ENCODE peak calls at places on chromosomes 16 and 17, in six cellular contexts. I is K562, R is right cardiac atrium, F is cardiac muscle cell, D is sigmoid colon, J is mesendoderm. C is an unnamed sample.

GRCh38 chr16:84370723-84371552 is 2.6 kb downstream of the ATP2C2 start:
- DNase-seq in I (no peak), R (no peak), F (no peak), D (no peak), J (no peak), C (no peak)

GRCh38 chr17:14301761-14302401 is 1.0 kb downstream of the HS3ST3B1 start:
- DNase-seq in I (no peak), R (peak; percentile 71), F (peak; percentile 64), D (no peak), J (no peak), C (peak; percentile 77)

GRCh38 chr16:23156110-23156509 is 6.9 kb upstream of the USP31 start:
- DNase-seq in I (no peak), R (no peak), F (no peak), D (no peak), J (no peak), C (no peak)

GRCh38 chr17:60390881-60391418 is 983 bp downstream of the USP32 start:
- DNase-seq in I (no peak), R (peak; percentile 48), F (peak; percentile 62), D (no peak), J (peak; percentile 45), C (no peak)

GRCh38 chr16:4733747-4734062 is 366 bp downstream of the ANKS3 start:
- DNase-seq in I (no peak), R (no peak), F (no peak), D (peak; percentile 74), J (no peak), C (no peak)

GRCh38 chr17:9195961-9196668 is 174.8 kb downstream of the NTN1 start:
- DNase-seq in I (no peak), R (no peak), F (no peak), D (no peak), J (peak; percentile 89), C (no peak)

GRCh38 chr17:40283662-40284061 is 4.0 kb upstream of the CDC6 start:
- DNase-seq in I (no peak), R (no peak), F (peak; percentile 77), D (no peak), J (no peak), C (no peak)

GRCh38 chr17:81870155-81870977 is 771 bp downstream of the ARHGDIA start:
- DNase-seq in I (peak; percentile 26), R (peak; percentile 81), F (peak; percentile 58), D (peak; percentile 76), J (peak; percentile 64), C (peak; percentile 64)

GRCh38 chr17:9217151-9218067 is 196.1 kb downstream of the NTN1 start:
- DNase-seq in I (no peak), R (peak; percentile 11), F (peak; percentile 65), D (peak; percentile 60), J (peak; percentile 89), C (no peak)

GRCh38 chr17:8935194-8935593 is 30.3 kb downstream of the PIK3R5 start:
- DNase-seq in I (no peak), R (no peak), F (peak; percentile 18), D (no peak), J (peak; percentile 26), C (no peak)

DNA sequence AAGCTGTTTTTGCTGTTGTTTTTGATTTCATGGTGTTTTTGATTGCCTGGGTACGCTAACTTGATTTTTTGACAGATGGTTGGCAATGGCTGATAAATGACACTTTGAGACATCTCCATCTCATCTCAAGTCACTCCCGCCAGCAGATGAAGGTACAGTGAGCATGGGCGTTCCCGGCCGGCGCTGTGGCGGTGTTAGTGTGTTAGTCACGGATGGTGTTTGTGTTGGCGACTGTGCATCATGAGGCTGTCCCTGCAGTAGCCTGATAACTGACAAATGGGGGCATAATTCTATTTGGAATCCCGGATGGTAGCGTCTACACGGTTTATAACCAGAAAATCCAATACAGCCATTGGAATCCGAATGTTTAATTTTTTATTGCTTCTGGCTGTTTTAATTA is 81.6 kb upstream of the ZNF750 start:
- DNase-seq in I (no peak), R (no peak), F (no peak), D (no peak), J (no peak), C (peak; percentile 42)
- H3K4me3 ChIP-seq in I (no peak overlapping the region), R (no peak overlapping the region), F (no peak overlapping the region), D (no peak overlapping the region), J (no peak overlapping the region), C (no peak overlapping the region)

GRCh38 chr17:2749784-2750181 is 331 bp upstream of the CCDC92B start:
- DNase-seq in I (peak; percentile 84), R (peak; percentile 90), F (peak; percentile 81), D (no peak), J (peak; percentile 85), C (peak; percentile 79)
- H3K27me3 ChIP-seq in I (peaks cover 20% of the 10 kb centered on the region), R (no peaks in the 10 kb centered on the region), F (peaks cover 45% of the 10 kb centered on the region), D (peaks cover 80% of the 10 kb centered on the region), J (peaks cover 2% of the 10 kb centered on the region), C (no peaks in the 10 kb centered on the region)

GRCh38 chr16:85928411-85928820 is 29.5 kb downstream of the IRF8 start:
- DNase-seq in I (no peak), R (peak; percentile 60), F (peak; percentile 74), D (peak; percentile 82), J (no peak), C (no peak)
- H3K27ac ChIP-seq in I (no peak overlapping the region), R (no peak overlapping the region), F (no peak overlapping the region), D (no peak overlapping the region), J (no peak overlapping the region), C (no peak overlapping the region)

GRCh38 chr17:39081851-39082250 is 69.6 kb downstream of the PLXDC1 start:
- DNase-seq in I (no peak), R (no peak), F (no peak), D (no peak), J (no peak), C (no peak)

GRCh38 chr17:39083270-39083669 is 68.2 kb downstream of the PLXDC1 start:
- DNase-seq in I (no peak), R (no peak), F (no peak), D (no peak), J (no peak), C (no peak)

GRCh38 chr17:39082482-39082881 is 69.0 kb downstream of the PLXDC1 start:
- DNase-seq in I (no peak), R (no peak), F (peak; percentile 85), D (no peak), J (no peak), C (no peak)

GRCh38 chr17:39079836-39080235 is 71.6 kb downstream of the PLXDC1 start:
- DNase-seq in I (no peak), R (no peak), F (no peak), D (no peak), J (no peak), C (no peak)

GRCh38 chr17:39080416-39081179 is 70.8 kb downstream of the PLXDC1 start:
- DNase-seq in I (no peak), R (peak; percentile 85), F (peak; percentile 56), D (peak; percentile 76), J (no peak), C (no peak)
- H3K4me3 ChIP-seq in I (no peak overlapping the region), R (no peak overlapping the region), F (no peak overlapping the region), D (no peak overlapping the region), J (no peak overlapping the region), C (no peak overlapping the region)

GRCh38 chr16:85835227-85835751 is 35.8 kb downstream of the COX4I1 start:
- DNase-seq in I (no peak), R (no peak), F (no peak), D (no peak), J (no peak), C (no peak)
- H3K27me3 ChIP-seq in I (peaks cover 52% of the 10 kb centered on the region), R (no peaks in the 10 kb centered on the region), F (peaks cover 2% of the 10 kb centered on the region), D (peaks cover 63% of the 10 kb centered on the region), J (no peaks in the 10 kb centered on the region), C (no peaks in the 10 kb centered on the region)

DNA sequence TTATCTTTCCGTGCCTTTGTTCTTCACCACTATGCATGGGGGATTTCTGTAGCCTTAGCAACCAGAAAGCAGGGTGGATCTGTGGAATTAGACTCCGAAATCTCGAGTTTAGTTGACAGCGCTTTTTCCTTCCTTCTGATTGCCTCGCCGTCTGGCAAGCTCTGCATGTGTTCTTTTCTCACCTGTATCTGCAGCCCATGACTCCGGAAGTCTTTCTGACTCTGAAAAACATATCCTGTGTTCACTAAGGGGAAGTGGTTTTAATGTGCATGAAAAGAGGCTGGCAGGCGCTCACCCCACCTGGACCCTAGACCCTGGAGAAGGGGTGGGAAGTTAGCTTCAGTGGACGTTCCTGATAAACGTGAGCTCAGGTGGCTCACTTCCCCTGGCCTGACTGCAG is 158.5 kb downstream of the RPTOR start:
- DNase-seq in I (no peak), R (no peak), F (no peak), D (no peak), J (peak; percentile 71), C (no peak)
- H3K27ac ChIP-seq in I (no peak overlapping the region), R (no peak overlapping the region), F (no peak overlapping the region), D (no peak overlapping the region), J (peak overlapping the region; percentile 27), C (no peak overlapping the region)

DNA sequence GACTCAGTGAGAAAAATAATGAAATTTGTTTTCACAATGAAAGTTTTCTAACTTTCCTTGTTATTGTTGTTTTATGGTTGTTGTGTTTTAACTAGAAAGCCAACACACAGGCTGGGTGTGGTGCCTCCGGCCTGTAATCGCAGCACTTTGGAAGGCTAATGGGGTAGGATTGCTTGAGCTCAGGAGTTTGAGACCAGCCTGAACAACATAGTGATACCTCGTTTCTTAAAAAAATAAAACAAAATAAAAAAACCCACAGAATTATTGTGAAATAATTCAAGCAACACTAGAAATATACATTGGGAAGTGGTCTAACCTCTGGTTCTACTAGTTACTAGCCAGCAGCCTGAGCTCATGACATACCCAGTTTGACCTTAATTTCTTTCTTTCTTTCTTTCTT is 630 bp downstream of the MILR1 start:
- DNase-seq in I (no peak), R (peak; percentile 71), F (peak; percentile 45), D (no peak), J (no peak), C (no peak)
- H3K4me3 ChIP-seq in I (peak overlapping the region; percentile 14), R (peak overlapping the region; percentile 40), F (no peak overlapping the region), D (no peak overlapping the region), J (no peak overlapping the region), C (no peak overlapping the region)

DNA sequence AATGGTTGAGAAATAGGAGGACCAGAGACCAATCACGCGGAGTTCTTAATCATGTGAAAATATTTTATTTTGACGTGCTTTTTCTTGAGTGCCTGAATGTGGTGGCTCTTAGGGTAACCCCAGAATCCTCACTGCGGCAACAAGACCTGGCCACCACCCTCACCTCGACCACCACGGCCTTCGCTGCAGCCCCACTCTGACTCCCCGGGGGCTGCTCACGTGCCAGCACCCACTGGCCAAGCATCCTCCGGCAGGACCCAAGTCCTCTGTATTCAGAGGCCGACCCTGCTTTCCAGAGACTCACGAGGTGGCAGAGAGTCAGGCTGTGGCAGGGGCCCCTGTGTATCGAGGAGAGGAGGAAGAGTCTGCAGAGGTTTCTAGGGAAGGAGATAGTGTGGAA is 81.3 kb downstream of the ZNF778 start:
- DNase-seq in I (no peak), R (no peak), F (no peak), D (no peak), J (no peak), C (no peak)
- H3K27me3 ChIP-seq in I (no peaks in the 10 kb centered on the region), R (no peaks in the 10 kb centered on the region), F (no peaks in the 10 kb centered on the region), D (no peaks in the 10 kb centered on the region), J (no peaks in the 10 kb centered on the region), C (no peaks in the 10 kb centered on the region)

DNA sequence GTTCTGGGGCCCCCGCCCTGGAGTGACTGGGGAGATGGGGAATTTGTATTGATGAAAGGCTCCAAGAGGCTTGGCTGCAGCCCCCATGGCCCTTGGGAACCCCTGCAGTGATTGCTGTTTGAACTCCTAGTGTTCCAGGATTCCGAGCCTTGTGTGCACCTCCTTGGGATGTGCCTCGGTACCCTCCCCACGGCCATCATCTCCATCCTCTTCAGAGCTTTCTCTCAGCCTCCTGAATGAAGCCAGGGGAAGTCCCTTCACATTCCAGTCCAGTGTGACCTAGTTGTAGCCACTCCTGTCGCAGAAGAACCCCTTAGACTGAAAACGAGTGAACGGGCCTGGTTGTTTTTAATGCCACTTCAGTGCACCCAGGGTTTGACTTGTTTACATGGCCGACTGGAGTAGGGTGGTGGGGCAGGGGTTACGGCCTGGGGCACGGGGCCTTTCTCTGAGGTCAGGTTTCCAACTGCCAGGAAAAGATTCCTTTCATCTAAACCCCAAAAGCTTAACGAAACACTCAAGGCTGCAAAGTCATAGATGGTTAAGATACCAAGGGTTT is 1.5 kb downstream of the MPRIP start:
- DNase-seq in I (no peak), R (peak; percentile 69), F (no peak), D (no peak), J (peak; percentile 47), C (peak; percentile 80)
- H3K27ac ChIP-seq in I (no peak overlapping the region), R (peak overlapping the region; percentile 78), F (peak overlapping the region; percentile 50), D (peak overlapping the region; percentile 86), J (no peak overlapping the region), C (peak overlapping the region; percentile 80)

C was measured in aorta.